ENCODE peak calls at places on chromosome 7, in four cellular contexts. K is nephron progenitor cell, Z is naive B cell, L is dermis blood vessel endothelial cell. Q is an unnamed sample.

GRCh38 chr7:31488562-31489203 is 25.2 kb upstream of the ITPRID1 start:
- DNase-seq in K (peak), Z (no peak), L (peak), Q (peak)

GRCh38 chr7:2247141-2247985 is 5.3 kb downstream of the NUDT1 start:
- DNase-seq in K (peak), Z (no peak), L (peak), Q (peak)

GRCh38 chr7:22660732-22661131 is 66.3 kb upstream of the IL6 start:
- DNase-seq in K (no peak), Z (peak), L (no peak), Q (peak)

GRCh38 chr7:22255834-22256233 is 101.1 kb downstream of the RAPGEF5 start:
- DNase-seq in K (peak), Z (no peak), L (no peak), Q (no peak)

GRCh38 chr7:67625257-67625713 is 628.7 kb downstream of the TYW1 start:
- DNase-seq in K (peak), Z (peak), L (peak), Q (peak)

GRCh38 chr7:90988523-90988922 is 275.7 kb upstream of the FZD1 start:
- DNase-seq in K (no peak), Z (no peak), L (no peak), Q (no peak)

GRCh38 chr7:150778738-150779301 is 21.3 kb downstream of the TMEM176B start:
- DNase-seq in K (peak), Z (peak), L (peak), Q (peak)

GRCh38 chr7:151695856-151696555 is 176.3 kb upstream of the RHEB start:
- DNase-seq in K (no peak), Z (no peak), L (no peak), Q (no peak)

GRCh38 chr7:55432937-55433784 is 68.0 kb downstream of the LANCL2 start:
- DNase-seq in K (no peak), Z (peak), L (peak), Q (peak)

GRCh38 chr7:132373041-132373440 is 203.2 kb downstream of the PLXNA4 start:
- DNase-seq in K (no peak), Z (no peak), L (no peak), Q (no peak)

GRCh38 chr7:155255660-155256059 is 42.0 kb upstream of the INSIG1 start:
- DNase-seq in K (no peak), Z (no peak), L (no peak), Q (no peak)

GRCh38 chr7:46282155-46282554 is 361.1 kb upstream of the IGFBP3 start:
- DNase-seq in K (no peak), Z (no peak), L (peak), Q (no peak)

Q was measured in NAMALWA.